ENCODE peak calls at places on chromosomes 12 and 14, in four cellular contexts. E is cardiac fibroblast; T is mucosa of descending colon; C is effector CD4-positive, alpha-beta T cell. L is an unnamed sample.

GRCh38 chr14:35789651-35790050 is 19.4 kb downstream of the RALGAPA1 start:
- DNase-seq in E (peak), T (no peak), C (no peak), L (no peak)

GRCh38 chr12:131950182-131950913 is 606 bp downstream of the EP400 start:
- DNase-seq in E (no peak), T (no peak), C (peak), L (peak)

GRCh38 chr12:48036818-48037217 is 32.5 kb upstream of the COL2A1 start:
- DNase-seq in E (no peak), T (no peak), C (no peak), L (no peak)

GRCh38 chr12:106197906-106198623 is 49.8 kb downstream of the CKAP4 start:
- DNase-seq in E (peak), T (no peak), C (no peak), L (no peak)

GRCh38 chr12:2416158-2416557 is 363.4 kb downstream of the CACNA1C start:
- DNase-seq in E (no peak), T (no peak), C (no peak), L (no peak)

GRCh38 chr12:120350576-120351350 is 18.2 kb downstream of the MSI1 start:
- DNase-seq in E (no peak), T (no peak), C (no peak), L (no peak)

GRCh38 chr12:105705765-105706164 is 375.3 kb downstream of the C12orf75 start:
- DNase-seq in E (peak), T (peak), C (no peak), L (no peak)

GRCh38 chr12:46101121-46101869 is 110.9 kb upstream of the SCAF11 start:
- DNase-seq in E (no peak), T (no peak), C (no peak), L (no peak)

GRCh38 chr12:73598626-73599025 is 939.0 kb upstream of the ATXN7L3B start:
- DNase-seq in E (no peak), T (no peak), C (no peak), L (no peak)

GRCh38 chr14:52473557-52473956 is 78.7 kb downstream of the TXNDC16 start:
- DNase-seq in E (peak), T (peak), C (no peak), L (no peak)

GRCh38 chr12:47838286-47838931 is 18.7 kb upstream of the HDAC7 start:
- DNase-seq in E (peak), T (peak), C (no peak), L (no peak)

GRCh38 chr12:54603872-54604271 is 15.4 kb upstream of the PPP1R1A start:
- DNase-seq in E (no peak), T (no peak), C (no peak), L (no peak)

GRCh38 chr14:76352639-76353281 is 23.2 kb upstream of the ESRRB start:
- DNase-seq in E (peak), T (peak), C (peak), L (peak)

GRCh38 chr14:101328412-101329149 is 232.7 kb upstream of the DIO3 start:
- DNase-seq in E (no peak), T (no peak), C (no peak), L (no peak)

GRCh38 chr12:30797689-30798088 is 42.9 kb upstream of the CAPRIN2 start:
- DNase-seq in E (peak), T (no peak), C (no peak), L (no peak)

GRCh38 chr14:93691042-93691780 is 97.1 kb downstream of the PRIMA1 start:
- DNase-seq in E (no peak), T (no peak), C (no peak), L (no peak)

GRCh38 chr12:2669560-2669959 is 125.2 kb upstream of the FKBP4 start:
- DNase-seq in E (no peak), T (no peak), C (no peak), L (no peak)

GRCh38 chr12:80001562-80001961 is 66.7 kb upstream of the PPP1R12A start:
- DNase-seq in E (no peak), T (no peak), C (no peak), L (no peak)